ENCODE peak calls at places on chromosome 5, in four cellular contexts. V is PC-9, Q is gastrocnemius medialis, J is left ventricle myocardium inferior. A is an unnamed sample. For H3K4me1, the result is how much of the 10 kb centered on the place peaks cover.

GRCh38 chr5:77012601-77013000 is 17.6 kb upstream of the AGGF1 start:
- DNase-seq in J (no peak), Q (no peak), V (no peak), A (no peak)

GRCh38 chr5:175321927-175322532 is 122.0 kb downstream of the DRD1 start:
- DNase-seq in V (peak), Q (no peak), J (no peak), A (no peak)

GRCh38 chr5:129245489-129245888 is 150.9 kb downstream of the ISOC1 start:
- DNase-seq in V (no peak), J (no peak), Q (no peak), A (no peak)

GRCh38 chr5:91339053-91339710 is 43.9 kb downstream of the ARRDC3 start:
- DNase-seq in V (no peak), J (no peak), Q (no peak), A (no peak)

GRCh38 chr5:116766470-116766947 is 191.9 kb upstream of the SEMA6A start:
- DNase-seq in J (no peak), Q (peak), V (no peak), A (no peak)

GRCh38 chr5:149273950-149274349 is 2.3 kb downstream of the AFAP1L1 start:
- DNase-seq in J (no peak), Q (no peak), V (no peak), A (no peak)

GRCh38 chr5:89615839-89616518 is 733.0 kb upstream of the MEF2C start:
- DNase-seq in Q (no peak), J (no peak), V (no peak), A (no peak)

GRCh38 chr5:133995903-133996563 is 8.7 kb downstream of the VDAC1 start:
- DNase-seq in J (no peak), V (no peak), Q (peak), A (no peak)

GRCh38 chr5:37774912-37775483 is 64.8 kb downstream of the GDNF start:
- DNase-seq in J (no peak), V (no peak), Q (no peak), A (no peak)

GRCh38 chr5:82107277-82107676 is 135.5 kb downstream of the ATG10 start:
- DNase-seq in J (no peak), V (no peak), Q (no peak), A (no peak)

GRCh38 chr5:10145922-10146321 is 103.8 kb downstream of the ATPSCKMT start:
- DNase-seq in Q (no peak), J (no peak), V (peak), A (no peak)

GRCh38 chr5:123083298-123083697 is 5.7 kb upstream of the PRDM6 start:
- DNase-seq in V (no peak), Q (no peak), J (no peak), A (no peak)

GRCh38 chr5:145479271-145479670 is 355.9 kb downstream of the PRELID2 start:
- DNase-seq in V (no peak), J (no peak), Q (no peak), A (no peak)

DNA sequence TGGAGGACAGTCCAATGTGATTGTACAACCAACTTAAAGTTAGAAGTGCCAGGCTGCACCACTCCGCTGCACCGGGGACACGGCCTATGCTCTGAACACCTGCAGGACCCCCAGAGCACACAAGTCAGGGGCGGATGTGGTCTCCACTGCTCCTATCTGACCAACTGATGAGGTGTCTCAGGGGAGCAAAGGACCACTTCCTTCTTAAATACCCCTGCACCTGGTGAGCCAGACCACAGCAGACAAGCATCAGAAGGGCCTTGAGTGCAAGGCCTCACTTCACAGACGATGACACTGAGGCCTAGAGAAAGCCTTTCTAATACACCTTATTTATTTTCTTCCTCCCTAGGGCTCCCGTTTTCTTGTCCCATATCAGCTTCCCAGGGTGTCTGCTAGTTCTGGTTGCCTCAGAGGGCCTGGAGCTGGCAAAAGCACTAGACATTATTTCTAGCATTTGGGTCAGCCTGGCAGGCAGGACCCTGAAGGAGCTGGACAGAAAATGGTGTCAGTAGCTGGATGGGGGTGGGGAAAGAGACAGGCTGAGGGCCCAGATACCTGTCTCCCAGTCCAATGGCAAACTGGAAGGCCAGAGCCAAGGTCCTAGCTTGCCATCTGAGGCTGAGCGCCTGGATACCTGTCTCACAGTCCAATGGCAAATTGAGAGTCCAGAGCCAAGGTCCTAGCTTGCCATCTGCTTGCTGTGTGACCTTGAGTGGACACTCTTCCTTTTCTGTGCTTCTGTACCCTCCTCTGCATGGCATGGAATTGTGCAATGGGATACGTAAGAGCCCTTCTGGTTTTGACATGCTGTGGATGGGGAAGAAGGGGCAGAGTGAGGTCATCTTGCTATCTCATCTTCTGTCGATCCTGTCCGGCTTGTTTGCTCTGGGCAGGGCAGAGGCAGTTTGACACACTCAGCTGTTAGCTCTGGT is 9.0 kb downstream of the CCDC69 start:
- DNase-seq in Q (peak), J (no peak), V (no peak), A (no peak)
- H3K4me1 ChIP-seq in Q (half or more), J (half or more), V (under half), A (under half)

DNA sequence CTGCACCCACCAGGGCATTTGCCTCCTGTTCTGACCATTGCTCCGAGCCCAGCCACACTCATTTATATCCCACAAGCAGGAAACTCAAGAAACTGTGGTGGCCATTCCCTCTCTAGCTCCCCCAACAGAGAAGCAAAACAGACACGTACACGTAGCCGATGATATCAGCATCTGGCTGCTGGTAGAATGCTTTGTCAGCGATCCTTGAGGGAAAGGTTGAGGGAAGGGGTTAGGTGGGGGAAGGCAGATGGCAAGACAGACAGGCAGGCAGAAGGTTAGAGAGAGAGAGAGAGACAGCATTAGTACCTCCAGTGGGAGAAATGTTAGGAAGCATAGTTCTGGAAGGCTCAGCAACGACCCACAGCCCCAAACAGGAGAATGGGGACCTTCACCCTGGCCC is 7.8 kb downstream of the HIGD2A start:
- DNase-seq in V (no peak), J (no peak), Q (no peak), A (no peak)
- H3K27ac ChIP-seq in V (no peak), J (peak), Q (no peak), A (no peak)

GRCh38 chr5:107673368-107674136 is 2.8 kb upstream of the EFNA5 start:
- DNase-seq in J (peak), Q (peak), V (peak), A (peak)
- H3K4me3 ChIP-seq in J (peak), Q (peak), V (peak), A (peak)

GRCh38 chr5:173567548-173567947 is 48.9 kb downstream of the BOD1 start:
- DNase-seq in Q (no peak), J (no peak), V (no peak), A (no peak)
- H3K4me1 ChIP-seq in Q (under half), J (under half), V (under half), A (under half)

GRCh38 chr5:150535611-150536010 is 27.7 kb downstream of the NDST1 start:
- DNase-seq in Q (no peak), J (no peak), V (no peak), A (no peak)
- H3K27ac ChIP-seq in Q (no peak), J (no peak), V (no peak), A (no peak)

DNA sequence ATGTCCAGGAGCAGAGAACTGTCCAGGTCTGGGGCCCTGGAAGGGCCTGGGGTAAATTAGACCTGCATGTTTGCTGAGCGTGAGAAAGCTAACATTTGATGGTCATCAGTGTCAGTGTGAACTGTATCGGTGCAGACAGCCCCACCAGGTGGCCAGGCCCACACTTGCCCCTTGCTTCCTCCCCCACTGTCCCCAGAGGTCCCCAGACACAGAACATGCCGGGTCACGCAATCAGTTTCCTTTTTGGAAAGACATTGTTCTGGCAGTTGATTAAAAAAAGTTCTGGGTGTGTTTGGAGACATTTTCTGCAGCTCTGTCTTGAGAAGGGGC is 1.5 kb downstream of the NKD2 start:
- DNase-seq in V (peak), Q (peak), J (peak), A (no peak)
- H3K4me3 ChIP-seq in V (no peak), Q (no peak), J (peak), A (no peak)